ENCODE peak calls at places on chromosomes 13 and 19, in eight cellular contexts. One of them, this sample, is unnamed.

GRCh38 chr13:40993119-40993518 is 26.0 kb downstream of the ELF1 start:
- DNase-seq in heart left ventricle: no peak
- DNase-seq in thyroid gland: no peak
- DNase-seq in GM12878: no peak
- DNase-seq in breast epithelium: no peak
- DNase-seq in IMR-90: no peak
- DNase-seq in A549: no peak
- DNase-seq in uterus: no peak
- DNase-seq in this sample: no peak

GRCh38 chr13:37618554-37618953 is 20.0 kb upstream of the POSTN start:
- DNase-seq in heart left ventricle: no peak
- DNase-seq in GM12878: no peak
- DNase-seq in breast epithelium: no peak
- DNase-seq in uterus: no peak
- DNase-seq in thyroid gland: no peak
- DNase-seq in IMR-90: peak
- DNase-seq in A549: no peak
- DNase-seq in this sample: no peak

GRCh38 chr13:42807866-42808265 is 26.5 kb downstream of the FAM216B start:
- DNase-seq in A549: peak
- DNase-seq in IMR-90: peak
- DNase-seq in uterus: no peak
- DNase-seq in thyroid gland: no peak
- DNase-seq in breast epithelium: no peak
- DNase-seq in GM12878: no peak
- DNase-seq in heart left ventricle: no peak
- DNase-seq in this sample: no peak

GRCh38 chr13:90302113-90302512 is 1045.4 kb upstream of the MIR17HG start:
- DNase-seq in IMR-90: peak
- DNase-seq in heart left ventricle: no peak
- DNase-seq in uterus: no peak
- DNase-seq in breast epithelium: no peak
- DNase-seq in A549: no peak
- DNase-seq in thyroid gland: no peak
- DNase-seq in GM12878: no peak
- DNase-seq in this sample: no peak

GRCh38 chr19:17618281-17618903 is 62.9 kb downstream of the COLGALT1 start:
- DNase-seq in heart left ventricle: no peak
- DNase-seq in GM12878: no peak
- DNase-seq in IMR-90: no peak
- DNase-seq in breast epithelium: no peak
- DNase-seq in uterus: no peak
- DNase-seq in A549: no peak
- DNase-seq in thyroid gland: no peak
- DNase-seq in this sample: no peak

GRCh38 chr13:88000787-88001186 is 329.6 kb downstream of the SLITRK5 start:
- DNase-seq in IMR-90: no peak
- DNase-seq in A549: no peak
- DNase-seq in GM12878: no peak
- DNase-seq in uterus: no peak
- DNase-seq in breast epithelium: no peak
- DNase-seq in thyroid gland: no peak
- DNase-seq in heart left ventricle: no peak
- DNase-seq in this sample: no peak

GRCh38 chr13:59664586-59664985 is 499.1 kb downstream of the DIAPH3 start:
- DNase-seq in A549: no peak
- DNase-seq in thyroid gland: no peak
- DNase-seq in heart left ventricle: no peak
- DNase-seq in uterus: no peak
- DNase-seq in breast epithelium: no peak
- DNase-seq in GM12878: no peak
- DNase-seq in IMR-90: no peak
- DNase-seq in this sample: no peak

GRCh38 chr13:98327326-98328314 is 150.6 kb upstream of the RNF113B start:
- DNase-seq in breast epithelium: no peak
- DNase-seq in GM12878: no peak
- DNase-seq in IMR-90: peak
- DNase-seq in thyroid gland: peak
- DNase-seq in heart left ventricle: no peak
- DNase-seq in uterus: no peak
- DNase-seq in A549: no peak
- DNase-seq in this sample: no peak

GRCh38 chr13:42116225-42116624 is 67.8 kb downstream of the DGKH start:
- DNase-seq in heart left ventricle: no peak
- DNase-seq in GM12878: no peak
- DNase-seq in IMR-90: no peak
- DNase-seq in uterus: no peak
- DNase-seq in A549: no peak
- DNase-seq in thyroid gland: no peak
- DNase-seq in breast epithelium: no peak
- DNase-seq in this sample: no peak

GRCh38 chr13:112182831-112183543 is 116.0 kb downstream of the SOX1 start:
- DNase-seq in A549: no peak
- DNase-seq in heart left ventricle: no peak
- DNase-seq in breast epithelium: no peak
- DNase-seq in GM12878: no peak
- DNase-seq in thyroid gland: no peak
- DNase-seq in uterus: no peak
- DNase-seq in IMR-90: no peak
- DNase-seq in this sample: no peak

GRCh38 chr19:548841-549830 is 5.3 kb downstream of the GZMM start:
- DNase-seq in breast epithelium: no peak
- DNase-seq in uterus: no peak
- DNase-seq in thyroid gland: no peak
- DNase-seq in heart left ventricle: no peak
- DNase-seq in GM12878: no peak
- DNase-seq in IMR-90: no peak
- DNase-seq in A549: no peak
- DNase-seq in this sample: no peak

GRCh38 chr19:5806133-5806489 is 1.2 kb downstream of the NRTN start:
- DNase-seq in GM12878: no peak
- DNase-seq in uterus: no peak
- DNase-seq in A549: no peak
- DNase-seq in IMR-90: no peak
- DNase-seq in heart left ventricle: no peak
- DNase-seq in breast epithelium: no peak
- DNase-seq in thyroid gland: no peak
- DNase-seq in this sample: no peak

GRCh38 chr19:5806905-5807304 is 2.0 kb downstream of the NRTN start:
- DNase-seq in IMR-90: no peak
- DNase-seq in heart left ventricle: no peak
- DNase-seq in A549: no peak
- DNase-seq in uterus: no peak
- DNase-seq in thyroid gland: no peak
- DNase-seq in GM12878: no peak
- DNase-seq in breast epithelium: no peak
- DNase-seq in this sample: no peak

GRCh38 chr19:5804516-5805464 is at the start of gene NRTN:
- DNase-seq in heart left ventricle: no peak
- DNase-seq in IMR-90: no peak
- DNase-seq in breast epithelium: no peak
- DNase-seq in uterus: no peak
- DNase-seq in thyroid gland: no peak
- DNase-seq in GM12878: no peak
- DNase-seq in A549: peak
- DNase-seq in this sample: no peak

GRCh38 chr19:5803752-5804515 is 933 bp upstream of the NRTN start:
- DNase-seq in GM12878: peak
- DNase-seq in thyroid gland: peak
- DNase-seq in IMR-90: peak
- DNase-seq in breast epithelium: peak
- DNase-seq in heart left ventricle: peak
- DNase-seq in uterus: peak
- DNase-seq in A549: peak
- DNase-seq in this sample: no peak

DNA sequence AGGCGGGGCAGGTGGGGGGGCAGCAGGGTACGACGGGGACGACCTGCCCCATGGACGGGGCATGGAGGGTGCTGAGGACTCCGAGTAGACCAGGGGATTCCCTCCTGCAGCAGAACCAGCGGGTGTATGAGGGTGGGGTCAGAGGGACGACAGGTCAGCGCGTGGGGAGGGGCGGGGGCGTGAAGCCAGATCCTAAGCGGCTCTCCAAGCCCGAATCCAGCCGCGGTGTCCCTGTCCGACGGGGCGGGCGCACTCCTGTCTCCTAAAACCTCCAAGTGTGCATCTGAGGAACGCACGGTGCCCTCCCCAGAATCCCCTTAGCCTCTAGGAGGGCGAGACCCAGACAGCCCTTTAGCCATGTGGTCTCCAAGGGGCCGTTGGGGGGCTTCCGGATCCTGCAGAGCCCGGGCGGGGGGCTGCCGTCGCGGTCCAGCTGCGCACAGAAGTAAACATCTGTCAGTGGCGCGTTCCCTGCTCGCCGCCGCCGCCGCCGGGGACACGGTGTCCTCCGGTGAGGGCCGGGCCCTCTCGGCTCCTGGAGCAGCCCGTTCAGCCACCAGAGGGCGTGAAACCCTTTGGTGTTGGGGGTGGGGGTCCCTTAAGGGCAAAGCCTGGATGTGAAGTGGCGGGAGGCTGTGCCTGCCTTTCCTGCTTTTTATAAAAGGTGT is 732 bp downstream of the NRTN start:
- DNase-seq in uterus: no peak
- DNase-seq in breast epithelium: peak
- DNase-seq in GM12878: no peak
- DNase-seq in IMR-90: peak
- DNase-seq in A549: peak
- DNase-seq in thyroid gland: peak
- DNase-seq in heart left ventricle: peak
- DNase-seq in this sample: no peak
- TF ChIP-seq CTCF in uterus: peak
- TF ChIP-seq CTCF in breast epithelium: peak
- TF ChIP-seq CTCF in GM12878: peak
- TF ChIP-seq CTCF in IMR-90: peak
- TF ChIP-seq CTCF in A549: peak
- TF ChIP-seq CTCF in thyroid gland: peak
- TF ChIP-seq CTCF in heart left ventricle: peak
- TF ChIP-seq CTCF in this sample: peak

GRCh38 chr19:34404109-34404909 is at the start of gene PDCD2L:
- DNase-seq in A549: peak
- DNase-seq in IMR-90: peak
- DNase-seq in thyroid gland: peak
- DNase-seq in breast epithelium: peak
- DNase-seq in GM12878: peak
- DNase-seq in uterus: peak
- DNase-seq in heart left ventricle: peak
- DNase-seq in this sample: peak
- TF ChIP-seq POLR2A in A549: peak
- TF ChIP-seq POLR2A in IMR-90: no peak
- TF ChIP-seq POLR2A in thyroid gland: peak
- TF ChIP-seq POLR2A in breast epithelium: no peak
- TF ChIP-seq POLR2A in GM12878: peak
- TF ChIP-seq POLR2A in uterus: no peak
- TF ChIP-seq POLR2A in heart left ventricle: no peak
- TF ChIP-seq POLR2A in this sample: no peak

GRCh38 chr19:2419754-2420153 is 7.6 kb downstream of the TIMM13 start:
- DNase-seq in heart left ventricle: no peak
- DNase-seq in GM12878: no peak
- DNase-seq in uterus: no peak
- DNase-seq in A549: no peak
- DNase-seq in breast epithelium: no peak
- DNase-seq in IMR-90: no peak
- DNase-seq in thyroid gland: no peak
- DNase-seq in this sample: no peak
- H3K4me3 ChIP-seq in heart left ventricle: no peak
- H3K4me3 ChIP-seq in GM12878: no peak
- H3K4me3 ChIP-seq in uterus: no peak
- H3K4me3 ChIP-seq in A549: no peak
- H3K4me3 ChIP-seq in breast epithelium: no peak
- H3K4me3 ChIP-seq in IMR-90: no peak
- H3K4me3 ChIP-seq in thyroid gland: no peak
- H3K4me3 ChIP-seq in this sample: no peak

GRCh38 chr13:113233101-113233500 is 23.7 kb downstream of the CUL4A start:
- DNase-seq in A549: no peak
- DNase-seq in uterus: no peak
- DNase-seq in GM12878: no peak
- DNase-seq in breast epithelium: no peak
- DNase-seq in thyroid gland: no peak
- DNase-seq in IMR-90: no peak
- DNase-seq in heart left ventricle: no peak
- DNase-seq in this sample: no peak
- TF ChIP-seq CTCF in A549: no peak
- TF ChIP-seq CTCF in uterus: no peak
- TF ChIP-seq CTCF in GM12878: no peak
- TF ChIP-seq CTCF in breast epithelium: no peak
- TF ChIP-seq CTCF in thyroid gland: no peak
- TF ChIP-seq CTCF in IMR-90: no peak
- TF ChIP-seq CTCF in heart left ventricle: no peak
- TF ChIP-seq CTCF in this sample: no peak

This sample was measured in esophagus squamous epithelium.